ENCODE peak calls at places on chromosomes 5 and 9, in seven cellular contexts. One of them, this sample, is unnamed.

GRCh38 chr9:882416-882931 is 41.0 kb downstream of the DMRT1 start:
- DNase-seq in body of pancreas: no peak
- DNase-seq in H9: no peak
- DNase-seq in HFF-Myc: no peak
- DNase-seq in fibroblast of the aortic adventitia: no peak
- DNase-seq in dorsolateral prefrontal cortex: no peak
- DNase-seq in AG09309: no peak
- DNase-seq in this sample: no peak

GRCh38 chr9:126375386-126375785 is 48.8 kb downstream of the MVB12B start:
- DNase-seq in HFF-Myc: no peak
- DNase-seq in AG09309: no peak
- DNase-seq in fibroblast of the aortic adventitia: no peak
- DNase-seq in H9: no peak
- DNase-seq in dorsolateral prefrontal cortex: no peak
- DNase-seq in body of pancreas: peak; percentile 42
- DNase-seq in this sample: peak; percentile 38

GRCh38 chr5:137414112-137414511 is 85.0 kb downstream of the SPOCK1 start:
- DNase-seq in fibroblast of the aortic adventitia: no peak
- DNase-seq in dorsolateral prefrontal cortex: no peak
- DNase-seq in AG09309: no peak
- DNase-seq in body of pancreas: no peak
- DNase-seq in HFF-Myc: no peak
- DNase-seq in H9: no peak
- DNase-seq in this sample: no peak

GRCh38 chr9:128946945-128947422 is 419 bp downstream of the DOLK start:
- DNase-seq in HFF-Myc: no peak
- DNase-seq in body of pancreas: peak; percentile 41
- DNase-seq in fibroblast of the aortic adventitia: peak; percentile 28
- DNase-seq in dorsolateral prefrontal cortex: peak; percentile 50
- DNase-seq in H9: no peak
- DNase-seq in AG09309: no peak
- DNase-seq in this sample: peak; percentile 40

GRCh38 chr5:167985373-167985772 is 306.1 kb upstream of the WWC1 start:
- DNase-seq in HFF-Myc: no peak
- DNase-seq in dorsolateral prefrontal cortex: no peak
- DNase-seq in H9: no peak
- DNase-seq in body of pancreas: peak; percentile 3
- DNase-seq in fibroblast of the aortic adventitia: no peak
- DNase-seq in AG09309: no peak
- DNase-seq in this sample: no peak

GRCh38 chr5:83256091-83256775 is 178.9 kb downstream of the XRCC4 start:
- DNase-seq in H9: no peak
- DNase-seq in dorsolateral prefrontal cortex: no peak
- DNase-seq in AG09309: no peak
- DNase-seq in fibroblast of the aortic adventitia: peak; percentile 41
- DNase-seq in HFF-Myc: no peak
- DNase-seq in body of pancreas: no peak
- DNase-seq in this sample: no peak

GRCh38 chr9:98108540-98109031 is 10.4 kb downstream of the TRIM14 start:
- DNase-seq in fibroblast of the aortic adventitia: no peak
- DNase-seq in H9: no peak
- DNase-seq in HFF-Myc: no peak
- DNase-seq in body of pancreas: no peak
- DNase-seq in dorsolateral prefrontal cortex: no peak
- DNase-seq in AG09309: no peak
- DNase-seq in this sample: no peak

GRCh38 chr9:122445155-122445749 is 32.5 kb downstream of the OR1J1 start:
- DNase-seq in HFF-Myc: peak; percentile 95
- DNase-seq in fibroblast of the aortic adventitia: peak; percentile 99
- DNase-seq in body of pancreas: peak; percentile 20
- DNase-seq in H9: no peak
- DNase-seq in AG09309: peak; percentile 85
- DNase-seq in dorsolateral prefrontal cortex: no peak
- DNase-seq in this sample: no peak

GRCh38 chr5:111735829-111736228 is 21.2 kb downstream of the NREP start:
- DNase-seq in AG09309: peak; percentile 66
- DNase-seq in fibroblast of the aortic adventitia: peak; percentile 90
- DNase-seq in body of pancreas: peak; percentile 25
- DNase-seq in H9: peak; percentile 58
- DNase-seq in HFF-Myc: peak; percentile 77
- DNase-seq in dorsolateral prefrontal cortex: no peak
- DNase-seq in this sample: peak; percentile 17

GRCh38 chr5:73682176-73682575 is 56.2 kb downstream of the ARHGEF28 start:
- DNase-seq in H9: no peak
- DNase-seq in HFF-Myc: no peak
- DNase-seq in body of pancreas: no peak
- DNase-seq in AG09309: no peak
- DNase-seq in dorsolateral prefrontal cortex: no peak
- DNase-seq in fibroblast of the aortic adventitia: peak; percentile 79
- DNase-seq in this sample: no peak

GRCh38 chr9:125142560-125143376 is 560 bp downstream of the SCAI start:
- DNase-seq in H9: peak; percentile 31
- DNase-seq in dorsolateral prefrontal cortex: no peak
- DNase-seq in AG09309: no peak
- DNase-seq in body of pancreas: peak; percentile 3
- DNase-seq in fibroblast of the aortic adventitia: no peak
- DNase-seq in HFF-Myc: no peak
- DNase-seq in this sample: peak; percentile 11

GRCh38 chr9:94780516-94780950 is 54.0 kb downstream of the AOPEP start:
- DNase-seq in dorsolateral prefrontal cortex: no peak
- DNase-seq in HFF-Myc: no peak
- DNase-seq in fibroblast of the aortic adventitia: no peak
- DNase-seq in H9: no peak
- DNase-seq in body of pancreas: peak; percentile 78
- DNase-seq in AG09309: no peak
- DNase-seq in this sample: no peak

GRCh38 chr5:154221371-154221896 is 30.9 kb downstream of the GALNT10 start:
- DNase-seq in fibroblast of the aortic adventitia: peak; percentile 89
- DNase-seq in body of pancreas: peak; percentile 43
- DNase-seq in AG09309: peak; percentile 96
- DNase-seq in dorsolateral prefrontal cortex: no peak
- DNase-seq in HFF-Myc: peak; percentile 72
- DNase-seq in H9: no peak
- DNase-seq in this sample: peak; percentile 26

GRCh38 chr5:112957970-112958773 is 18.4 kb upstream of the DCP2 start:
- DNase-seq in fibroblast of the aortic adventitia: peak; percentile 96
- DNase-seq in AG09309: peak; percentile 77
- DNase-seq in H9: no peak
- DNase-seq in dorsolateral prefrontal cortex: peak; percentile 60
- DNase-seq in body of pancreas: peak; percentile 86
- DNase-seq in HFF-Myc: peak; percentile 95
- DNase-seq in this sample: peak; percentile 29

GRCh38 chr9:74951725-74952151 is 974 bp downstream of the C9orf40 start:
- DNase-seq in dorsolateral prefrontal cortex: peak; percentile 51
- DNase-seq in AG09309: no peak
- DNase-seq in body of pancreas: peak; percentile 51
- DNase-seq in fibroblast of the aortic adventitia: peak; percentile 22
- DNase-seq in HFF-Myc: no peak
- DNase-seq in H9: peak; percentile 46
- DNase-seq in this sample: peak; percentile 55

GRCh38 chr9:98334796-98335195 is 79.3 kb upstream of the TBC1D2 start:
- DNase-seq in body of pancreas: no peak
- DNase-seq in AG09309: no peak
- DNase-seq in H9: no peak
- DNase-seq in dorsolateral prefrontal cortex: no peak
- DNase-seq in HFF-Myc: no peak
- DNase-seq in fibroblast of the aortic adventitia: no peak
- DNase-seq in this sample: no peak

GRCh38 chr9:136473354-136473721 is 9.5 kb downstream of the SEC16A start:
- DNase-seq in AG09309: no peak
- DNase-seq in body of pancreas: no peak
- DNase-seq in dorsolateral prefrontal cortex: no peak
- DNase-seq in fibroblast of the aortic adventitia: no peak
- DNase-seq in HFF-Myc: no peak
- DNase-seq in H9: no peak
- DNase-seq in this sample: no peak

GRCh38 chr5:133882107-133882695 is 86.2 kb downstream of the C5orf15 start:
- DNase-seq in AG09309: no peak
- DNase-seq in body of pancreas: no peak
- DNase-seq in H9: no peak
- DNase-seq in HFF-Myc: no peak
- DNase-seq in fibroblast of the aortic adventitia: no peak
- DNase-seq in dorsolateral prefrontal cortex: no peak
- DNase-seq in this sample: no peak

GRCh38 chr9:19127881-19128719 is 808 bp upstream of the PLIN2 start:
- DNase-seq in fibroblast of the aortic adventitia: peak; percentile 47
- DNase-seq in body of pancreas: peak; percentile 23
- DNase-seq in AG09309: no peak
- DNase-seq in HFF-Myc: no peak
- DNase-seq in H9: peak; percentile 54
- DNase-seq in dorsolateral prefrontal cortex: no peak
- DNase-seq in this sample: peak; percentile 31

GRCh38 chr9:138043411-138044345 is 166.1 kb downstream of the CACNA1B start:
- DNase-seq in H9: no peak
- DNase-seq in body of pancreas: no peak
- DNase-seq in fibroblast of the aortic adventitia: no peak
- DNase-seq in dorsolateral prefrontal cortex: peak; percentile 35
- DNase-seq in AG09309: no peak
- DNase-seq in HFF-Myc: no peak
- DNase-seq in this sample: no peak

GRCh38 chr5:140553657-140554056 is 3.6 kb downstream of the SRA1 start:
- DNase-seq in HFF-Myc: no peak
- DNase-seq in AG09309: no peak
- DNase-seq in H9: no peak
- DNase-seq in dorsolateral prefrontal cortex: no peak
- DNase-seq in fibroblast of the aortic adventitia: no peak
- DNase-seq in body of pancreas: no peak
- DNase-seq in this sample: no peak

DNA sequence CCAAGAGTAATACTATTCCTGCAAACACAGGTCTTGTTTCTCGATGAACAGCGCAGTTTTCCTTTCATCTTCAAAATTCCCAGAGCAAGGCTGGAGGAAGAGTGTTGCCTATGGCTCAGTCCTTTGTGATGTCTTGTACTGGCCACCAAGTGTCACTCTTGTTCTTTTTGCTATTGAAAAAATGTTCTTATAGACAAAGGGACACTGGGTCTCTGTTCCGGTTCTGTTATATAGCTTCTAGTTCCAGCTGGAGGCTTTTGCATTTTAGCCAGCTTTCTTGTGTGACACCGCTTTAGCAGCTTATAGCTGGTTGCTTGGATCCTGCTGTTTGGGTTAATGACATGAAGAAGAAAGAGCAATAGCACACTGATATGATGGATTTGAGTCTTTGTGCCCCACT is 343.7 kb upstream of the KCNN2 start:
- DNase-seq in fibroblast of the aortic adventitia: no peak
- DNase-seq in HFF-Myc: no peak
- DNase-seq in H9: no peak
- DNase-seq in AG09309: no peak
- DNase-seq in dorsolateral prefrontal cortex: no peak
- DNase-seq in body of pancreas: peak; percentile 3
- DNase-seq in this sample: no peak
- TF ChIP-seq CTCF in fibroblast of the aortic adventitia: no peak
- TF ChIP-seq CTCF in HFF-Myc: peak; percentile 13
- TF ChIP-seq CTCF in H9: peak; percentile 66
- TF ChIP-seq CTCF in AG09309: no peak
- TF ChIP-seq CTCF in dorsolateral prefrontal cortex: peak; percentile 41
- TF ChIP-seq CTCF in body of pancreas: peak; percentile 61
- TF ChIP-seq CTCF in this sample: no peak

DNA sequence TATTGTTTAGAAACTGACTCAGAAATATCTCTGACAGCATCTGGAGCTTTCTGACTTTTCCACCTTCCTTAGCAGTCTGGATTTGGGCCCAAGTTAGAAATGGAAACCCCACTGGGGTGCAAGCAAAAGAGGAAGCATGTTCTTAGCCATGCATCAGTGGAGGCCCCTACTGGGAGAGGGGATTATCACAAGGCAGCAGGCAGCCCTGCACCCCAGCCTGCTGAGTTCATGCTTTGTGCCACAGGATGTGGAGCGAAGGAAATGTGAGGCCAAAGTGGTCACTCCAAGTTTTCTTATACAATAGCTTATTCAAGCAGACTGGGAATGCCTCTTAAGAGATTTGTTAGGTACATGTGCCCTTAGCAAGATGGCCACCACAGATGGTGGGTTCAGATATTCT is 146.4 kb upstream of the TLX3 start:
- DNase-seq in fibroblast of the aortic adventitia: no peak
- DNase-seq in AG09309: no peak
- DNase-seq in dorsolateral prefrontal cortex: no peak
- DNase-seq in body of pancreas: no peak
- DNase-seq in HFF-Myc: no peak
- DNase-seq in H9: peak; percentile 76
- DNase-seq in this sample: no peak
- TF ChIP-seq CTCF in fibroblast of the aortic adventitia: peak; percentile 11
- TF ChIP-seq CTCF in AG09309: peak; percentile 50
- TF ChIP-seq CTCF in dorsolateral prefrontal cortex: no peak
- TF ChIP-seq CTCF in body of pancreas: no peak
- TF ChIP-seq CTCF in HFF-Myc: peak; percentile 56
- TF ChIP-seq CTCF in H9: peak; percentile 72
- TF ChIP-seq CTCF in this sample: no peak

GRCh38 chr9:130432362-130432761 is 12.4 kb upstream of the ASS1 start:
- DNase-seq in HFF-Myc: no peak
- DNase-seq in fibroblast of the aortic adventitia: no peak
- DNase-seq in AG09309: no peak
- DNase-seq in dorsolateral prefrontal cortex: no peak
- DNase-seq in body of pancreas: no peak
- DNase-seq in H9: no peak
- DNase-seq in this sample: no peak

GRCh38 chr9:130430232-130430631 is 14.5 kb upstream of the ASS1 start:
- DNase-seq in body of pancreas: no peak
- DNase-seq in fibroblast of the aortic adventitia: no peak
- DNase-seq in HFF-Myc: no peak
- DNase-seq in dorsolateral prefrontal cortex: no peak
- DNase-seq in H9: no peak
- DNase-seq in AG09309: no peak
- DNase-seq in this sample: no peak

GRCh38 chr9:130432796-130433167 is 12.0 kb upstream of the ASS1 start:
- DNase-seq in fibroblast of the aortic adventitia: no peak
- DNase-seq in H9: no peak
- DNase-seq in AG09309: no peak
- DNase-seq in dorsolateral prefrontal cortex: no peak
- DNase-seq in body of pancreas: no peak
- DNase-seq in HFF-Myc: no peak
- DNase-seq in this sample: no peak

GRCh38 chr9:130430734-130431535 is 13.8 kb upstream of the ASS1 start:
- DNase-seq in HFF-Myc: no peak
- DNase-seq in H9: no peak
- DNase-seq in body of pancreas: no peak
- DNase-seq in fibroblast of the aortic adventitia: no peak
- DNase-seq in dorsolateral prefrontal cortex: no peak
- DNase-seq in AG09309: no peak
- DNase-seq in this sample: no peak

GRCh38 chr9:130431536-130432303 is 13.0 kb upstream of the ASS1 start:
- DNase-seq in AG09309: no peak
- DNase-seq in dorsolateral prefrontal cortex: no peak
- DNase-seq in body of pancreas: no peak
- DNase-seq in H9: no peak
- DNase-seq in HFF-Myc: no peak
- DNase-seq in fibroblast of the aortic adventitia: no peak
- DNase-seq in this sample: no peak
- TF ChIP-seq CTCF in AG09309: no peak
- TF ChIP-seq CTCF in dorsolateral prefrontal cortex: no peak
- TF ChIP-seq CTCF in body of pancreas: no peak
- TF ChIP-seq CTCF in H9: no peak
- TF ChIP-seq CTCF in HFF-Myc: no peak
- TF ChIP-seq CTCF in fibroblast of the aortic adventitia: no peak
- TF ChIP-seq CTCF in this sample: no peak

DNA sequence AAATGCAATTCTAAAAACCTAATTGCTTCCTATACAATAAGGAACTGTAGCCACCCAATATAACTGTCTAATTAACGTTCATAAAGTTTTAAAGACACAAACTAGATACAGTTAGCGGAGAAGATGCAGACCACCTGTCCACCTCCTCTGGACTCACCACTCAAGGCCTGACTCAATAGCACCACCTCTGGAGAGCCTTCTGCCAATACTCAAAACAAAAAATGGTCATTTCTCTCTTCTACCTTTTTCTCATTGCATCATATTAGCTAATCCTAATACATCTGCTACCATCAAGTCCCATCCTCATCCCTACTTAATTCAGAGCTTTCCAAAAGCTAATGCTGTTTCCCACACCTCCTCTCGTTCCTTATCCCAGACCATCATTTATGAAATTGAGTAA is 159.9 kb downstream of the MLLT3 start:
- DNase-seq in dorsolateral prefrontal cortex: no peak
- DNase-seq in fibroblast of the aortic adventitia: no peak
- DNase-seq in H9: no peak
- DNase-seq in HFF-Myc: no peak
- DNase-seq in body of pancreas: no peak
- DNase-seq in AG09309: no peak
- DNase-seq in this sample: no peak
- TF ChIP-seq CTCF in dorsolateral prefrontal cortex: no peak
- TF ChIP-seq CTCF in fibroblast of the aortic adventitia: no peak
- TF ChIP-seq CTCF in H9: peak; percentile 65
- TF ChIP-seq CTCF in HFF-Myc: no peak
- TF ChIP-seq CTCF in body of pancreas: no peak
- TF ChIP-seq CTCF in AG09309: peak; percentile 22
- TF ChIP-seq CTCF in this sample: no peak